ENCODE peak calls at places on chromosomes 6 and 20, in five cellular contexts. H, I, S, W and Z are unnamed samples.
A peak's percentile ranks its signal among the peaks of the same experiment; 100 is the strongest.

GRCh38 chr6:169981051-169981450 is 229.6 kb downstream of the ERMARD start:
- DNase-seq in I (no peak), H (no peak), W (no peak), S (no peak), Z (no peak)

GRCh38 chr6:110125361-110125760 is 54.1 kb downstream of the WASF1 start:
- DNase-seq in W (no peak), H (no peak), S (no peak), I (no peak), Z (no peak)

GRCh38 chr6:110329729-110330436 is 28.3 kb downstream of the METTL24 start:
- DNase-seq in I (no peak), S (no peak), H (peak; percentile 54), W (no peak), Z (peak; percentile 1)

GRCh38 chr6:85402071-85402470 is 47.8 kb upstream of the NT5E start:
- DNase-seq in W (no peak), I (no peak), S (no peak), H (no peak), Z (no peak)

GRCh38 chr20:58895796-58896180 is 43.3 kb downstream of the GNAS start:
- DNase-seq in W (no peak), I (no peak), H (no peak), S (no peak), Z (no peak)

GRCh38 chr20:20405619-20406018 is 37.7 kb downstream of the INSM1 start:
- DNase-seq in H (no peak), W (no peak), S (no peak), I (no peak), Z (no peak)

GRCh38 chr6:162934844-162935243 is 207.1 kb downstream of the PACRG start:
- DNase-seq in I (no peak), W (no peak), H (no peak), S (no peak), Z (no peak)

GRCh38 chr20:19275038-19275629 is 62.7 kb downstream of the SLC24A3 start:
- DNase-seq in W (no peak), S (no peak), H (no peak), I (no peak), Z (no peak)

GRCh38 chr6:87618531-87618930 is 28.6 kb downstream of the ORC3 start:
- DNase-seq in S (no peak), I (no peak), H (no peak), W (no peak), Z (no peak)

GRCh38 chr6:131635384-131636340 is 1.4 kb upstream of the ENPP3 start:
- DNase-seq in I (no peak), W (no peak), S (no peak), H (no peak), Z (no peak)

GRCh38 chr6:162153120-162153519 is 574.4 kb downstream of the PRKN start:
- DNase-seq in I (no peak), H (no peak), S (no peak), W (no peak), Z (no peak)

GRCh38 chr6:3825851-3826581 is 23.2 kb upstream of the FAM50B start:
- DNase-seq in S (peak; percentile 81), W (no peak), H (peak; percentile 100), I (no peak), Z (peak; percentile 95)

GRCh38 chr20:3209023-3209945 is at the start of gene ITPA:
- DNase-seq in W (peak; percentile 68), S (no peak), H (peak; percentile 39), I (peak; percentile 52), Z (peak; percentile 45)

GRCh38 chr6:84515082-84515481 is 249.3 kb downstream of the TBX18 start:
- DNase-seq in H (peak; percentile 24), I (no peak), W (no peak), S (no peak), Z (no peak)

GRCh38 chr20:37922016-37922415 is 19.1 kb downstream of the VSTM2L start:
- DNase-seq in H (no peak), W (no peak), I (no peak), S (no peak), Z (no peak)

GRCh38 chr20:44433751-44434538 is 41.7 kb upstream of the TTPAL start:
- DNase-seq in S (no peak), I (no peak), W (no peak), H (peak; percentile 11), Z (no peak)

DNA sequence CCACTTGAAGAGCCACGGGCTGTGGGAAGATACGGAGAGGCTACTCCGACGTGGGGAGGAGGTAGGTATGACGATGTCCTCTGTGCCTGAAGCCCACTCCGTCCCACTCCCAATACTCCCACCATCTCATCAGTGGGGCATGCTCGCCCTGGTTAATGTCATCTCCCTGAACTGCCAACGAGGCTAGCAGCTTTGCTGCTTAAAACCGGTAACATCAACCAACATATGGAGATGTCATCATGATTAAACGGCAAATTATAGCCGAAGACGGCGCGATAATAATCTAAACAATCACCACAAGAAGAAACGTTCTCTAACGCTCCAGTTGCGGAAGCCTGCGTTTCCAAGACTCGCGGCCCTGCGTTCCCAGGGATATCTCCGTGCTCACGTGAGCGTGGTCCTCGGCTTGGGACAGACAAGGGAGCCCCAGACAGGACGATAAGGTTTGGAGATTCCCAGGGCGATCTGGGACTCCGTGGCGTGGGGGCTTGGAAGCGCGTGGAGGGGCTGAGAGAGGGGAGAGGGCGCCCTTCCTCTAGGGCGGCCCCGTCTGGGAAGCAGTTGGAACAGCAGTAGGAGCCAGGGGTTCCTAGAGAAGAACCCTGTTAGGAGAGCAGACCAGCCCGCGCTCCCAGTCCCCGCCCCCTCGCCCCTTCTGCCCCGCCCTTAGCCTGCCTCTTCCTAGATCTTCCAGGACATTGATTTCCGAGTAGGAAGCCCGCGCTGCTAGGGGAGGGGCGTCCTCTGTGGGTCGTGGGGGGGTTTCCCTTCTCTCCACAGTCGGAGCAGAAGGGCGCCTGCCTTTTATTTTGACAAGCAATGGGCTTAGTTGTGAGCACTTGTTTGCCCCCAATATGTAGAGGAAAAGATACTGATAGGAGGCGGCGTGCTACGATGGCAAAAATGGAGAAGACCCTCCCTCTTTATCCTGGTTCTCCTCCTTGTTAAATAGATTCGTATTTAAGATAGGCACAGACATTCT is 10.7 kb downstream of the NRN1 start:
- DNase-seq in H (peak; percentile 31), I (no peak), S (no peak), W (peak; percentile 24), Z (peak; percentile 58)
- TF ChIP-seq CTCF in H (peak; percentile 43), I (no peak), S (no peak), W (no peak), Z (peak; percentile 29)

GRCh38 chr6:150666071-150666470 is 66.4 kb downstream of the PLEKHG1 start:
- DNase-seq in W (no peak), S (no peak), I (no peak), H (peak; percentile 57), Z (no peak)

GRCh38 chr6:150668882-150669476 is 69.3 kb downstream of the PLEKHG1 start:
- DNase-seq in S (no peak), I (no peak), W (no peak), H (peak; percentile 17), Z (no peak)

GRCh38 chr6:150670311-150670710 is 70.6 kb downstream of the PLEKHG1 start:
- DNase-seq in H (no peak), W (no peak), S (no peak), I (no peak), Z (no peak)

GRCh38 chr6:150664091-150664490 is 64.4 kb downstream of the PLEKHG1 start:
- DNase-seq in H (no peak), I (no peak), W (no peak), S (no peak), Z (no peak)

DNA sequence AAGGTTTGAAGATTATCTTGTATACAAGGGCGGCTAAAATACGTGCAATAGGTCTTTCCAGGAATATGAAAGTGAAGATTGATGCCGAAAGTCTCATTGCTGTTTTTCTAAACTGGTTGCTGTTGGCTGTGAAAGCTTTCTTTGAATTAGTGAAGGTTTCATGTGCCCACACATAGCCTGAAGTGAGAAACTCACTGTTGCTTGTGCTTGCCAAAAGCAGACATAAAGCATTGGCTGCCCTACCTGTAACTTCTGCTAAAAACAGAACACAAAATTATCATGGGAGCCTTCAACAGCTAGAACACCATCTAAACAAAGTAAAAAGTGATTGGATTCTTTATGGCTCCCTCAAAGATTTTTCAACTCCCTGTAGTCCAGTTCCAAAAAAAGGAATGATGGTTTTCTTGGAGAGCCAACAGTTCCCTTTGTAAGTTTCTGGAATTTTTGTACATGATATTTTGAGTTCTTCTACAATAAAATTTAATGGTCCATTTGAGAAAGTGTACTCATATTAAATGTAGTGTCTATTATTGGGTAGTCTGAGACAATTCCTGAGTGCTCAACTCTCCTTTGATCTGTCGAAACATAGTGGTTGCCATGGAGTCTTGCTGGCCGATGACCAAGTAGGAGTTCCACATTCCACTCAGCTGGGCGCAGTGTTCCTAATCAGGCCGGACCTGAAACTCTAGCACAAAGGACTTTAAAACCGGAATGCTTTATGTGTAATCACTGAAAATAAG is 68.5 kb downstream of the PLEKHG1 start:
- DNase-seq in W (peak; percentile 15), I (peak; percentile 25), S (peak; percentile 75), H (peak; percentile 91), Z (peak; percentile 93)
- H3K27me3 ChIP-seq in W (peaks cover 16% of the 10 kb centered on the region), I (no peaks in the 10 kb centered on the region), S (no peaks in the 10 kb centered on the region), H (no peaks in the 10 kb centered on the region), Z (no peaks in the 10 kb centered on the region)

DNA sequence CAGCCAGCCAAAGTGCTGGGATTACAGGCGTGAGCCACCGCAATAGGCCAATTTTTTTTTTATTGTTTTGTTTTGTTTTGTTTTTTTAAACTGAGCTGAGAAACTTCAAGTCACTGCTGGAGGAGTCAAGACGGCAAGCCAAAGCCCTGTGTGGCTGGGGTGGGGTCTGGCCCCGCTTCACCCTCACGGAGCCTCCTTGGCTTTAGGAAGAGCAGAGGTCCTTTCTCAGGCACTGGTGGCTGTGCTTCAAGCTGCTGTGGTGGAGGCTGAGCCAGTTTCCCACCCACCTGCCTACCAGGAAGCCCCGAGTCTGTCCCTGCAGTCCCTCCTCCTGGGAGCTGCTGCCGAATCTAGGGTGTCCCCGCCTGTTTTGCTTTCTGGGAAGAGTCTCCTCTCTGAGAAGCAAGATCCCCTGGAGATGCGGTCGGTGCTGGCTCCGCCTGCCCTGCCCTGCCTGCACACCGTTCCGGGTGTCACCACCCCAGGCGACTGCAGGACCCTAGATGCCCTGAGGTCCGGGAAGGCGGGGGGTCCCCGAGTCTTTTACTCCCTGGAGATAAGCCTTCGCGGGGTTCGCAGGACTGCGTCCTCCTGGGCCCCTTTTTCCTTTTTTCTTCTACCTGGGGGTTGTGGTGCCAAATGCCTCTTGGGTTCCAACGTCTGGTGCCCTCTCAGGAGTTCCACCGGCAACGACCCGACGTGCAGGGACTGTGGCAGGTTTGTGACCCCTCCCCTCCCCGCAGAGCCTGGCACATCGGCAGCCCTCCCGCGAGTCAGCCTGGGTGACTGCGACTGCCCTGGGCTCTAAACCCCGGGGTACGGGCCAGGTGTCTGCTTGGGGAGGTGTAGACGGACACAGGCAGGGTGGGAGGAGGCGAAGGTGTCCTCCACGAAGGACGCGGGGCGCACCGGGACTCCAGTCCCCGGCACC is 100.7 kb downstream of the TAF4 start:
- DNase-seq in I (no peak), S (no peak), W (no peak), H (no peak), Z (no peak)
- TF ChIP-seq EZH2 in I (no peak), S (no peak), W (no peak), H (no peak), Z (no peak)

GRCh38 chr6:723540-723939 is 30.6 kb upstream of the EXOC2 start:
- DNase-seq in I (no peak), S (no peak), H (no peak), W (no peak), Z (no peak)
- TF ChIP-seq CTCF in I (no peak), S (peak; percentile 16), H (no peak), W (no peak), Z (no peak)

DNA sequence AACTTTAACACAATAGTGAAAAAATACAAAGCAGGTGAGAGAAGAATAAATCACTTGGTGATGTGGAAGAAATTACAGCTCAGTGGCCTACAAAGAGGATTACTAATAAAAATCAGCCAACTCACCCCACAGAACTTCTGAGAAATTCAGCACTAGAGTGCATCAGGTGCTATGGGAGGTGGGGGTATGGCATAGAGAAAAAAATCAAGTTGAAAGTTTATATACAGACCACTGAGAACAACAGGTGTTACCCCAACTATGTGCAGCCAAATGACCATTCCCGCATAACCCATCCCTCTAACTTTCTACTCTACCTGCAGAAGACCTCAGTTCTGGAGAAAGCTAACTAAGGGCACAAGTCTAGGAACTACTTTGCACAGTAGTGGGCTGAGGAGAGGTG is 47.0 kb downstream of the PIGU start:
- DNase-seq in S (no peak), H (no peak), I (no peak), W (no peak), Z (no peak)
- H3K27me3 ChIP-seq in S (no peaks in the 10 kb centered on the region), H (no peaks in the 10 kb centered on the region), I (no peaks in the 10 kb centered on the region), W (no peaks in the 10 kb centered on the region), Z (no peaks in the 10 kb centered on the region)